ENCODE peak calls at places on chromosomes 2 and 18, in six cellular contexts. T is fibroblast of mammary gland, Y is NCI-H1436, F is KG1, C is amniotic stem cell, G is ELF-1. W is an unnamed sample.

GRCh38 chr18:38022247-38022646 is 456.6 kb upstream of the CELF4 start:
- DNase-seq in T (no peak), Y (no peak), F (no peak), C (no peak), G (no peak), W (no peak)

GRCh38 chr2:172082944-172083718 is 2.2 kb upstream of the DLX1 start:
- DNase-seq in T (no peak), Y (no peak), F (no peak), C (no peak), G (peak), W (peak)

GRCh38 chr18:513826-514530 is 13.5 kb upstream of the COLEC12 start:
- DNase-seq in T (no peak), Y (no peak), F (no peak), C (no peak), G (no peak), W (no peak)

GRCh38 chr2:224775638-224776037 is 59.5 kb upstream of the CCDC195 start:
- DNase-seq in T (no peak), Y (no peak), F (no peak), C (no peak), G (no peak), W (no peak)

GRCh38 chr2:177551989-177552413 is 159.4 kb downstream of the AGPS start:
- DNase-seq in T (peak), Y (peak), F (no peak), C (no peak), G (peak), W (no peak)

GRCh38 chr18:61963705-61964104 is 70.9 kb upstream of the RNF152 start:
- DNase-seq in T (no peak), Y (no peak), F (no peak), C (no peak), G (no peak), W (no peak)

GRCh38 chr2:144472046-144472412 is 47.9 kb downstream of the ZEB2 start:
- DNase-seq in T (no peak), Y (no peak), F (no peak), C (no peak), G (no peak), W (no peak)

GRCh38 chr18:21084511-21085078 is 27.0 kb downstream of the ROCK1 start:
- DNase-seq in T (no peak), Y (no peak), F (no peak), C (no peak), G (no peak), W (no peak)

GRCh38 chr2:202072226-202072625 is 829 bp upstream of the KIAA2012 start:
- DNase-seq in T (no peak), Y (no peak), F (no peak), C (no peak), G (peak), W (peak)

GRCh38 chr2:71004857-71005256 is 10.2 kb upstream of the TEX261 start:
- DNase-seq in T (no peak), Y (no peak), F (no peak), C (no peak), G (peak), W (no peak)

GRCh38 chr2:34229998-34230397 is 630.9 kb upstream of the FAM98A start:
- DNase-seq in T (no peak), Y (no peak), F (no peak), C (no peak), G (no peak), W (no peak)

GRCh38 chr2:172299741-172300140 is 127.6 kb upstream of the ITGA6 start:
- DNase-seq in T (peak), Y (peak), F (no peak), C (no peak), G (no peak), W (no peak)

GRCh38 chr2:230696670-230697069 is 16.0 kb upstream of the CAB39 start:
- DNase-seq in T (no peak), Y (no peak), F (no peak), C (no peak), G (no peak), W (no peak)

GRCh38 chr2:219184116-219184515 is 6.0 kb downstream of the RETREG2 start:
- DNase-seq in T (no peak), Y (no peak), F (no peak), C (no peak), G (no peak), W (no peak)

GRCh38 chr2:65320042-65320711 is 92.5 kb downstream of the ACTR2 start:
- DNase-seq in T (peak), Y (no peak), F (no peak), C (peak), G (peak), W (peak)